ENCODE peak calls at places on chromosomes 2 and 18, in six cellular contexts. N, B, V, T, S and O are unnamed samples.
A peak's percentile ranks its signal among the peaks of the same experiment; 100 is the strongest.

GRCh38 chr18:62505669-62506494 is 16.9 kb upstream of the ZCCHC2 start:
- DNase-seq in S (no peak), T (no peak), N (peak; percentile 33), V (no peak), B (no peak), O (no peak)

GRCh38 chr18:10315542-10315941 is 138.9 kb upstream of the APCDD1 start:
- DNase-seq in S (no peak), N (no peak), T (no peak), B (no peak), V (no peak), O (no peak)

GRCh38 chr18:62018034-62018760 is 125.4 kb upstream of the RNF152 start:
- DNase-seq in T (peak; percentile 97), B (peak; percentile 95), V (no peak), N (no peak), S (no peak), O (no peak)

GRCh38 chr2:95060446-95061118 is 35.1 kb downstream of the MAL start:
- DNase-seq in B (no peak), T (no peak), S (no peak), V (no peak), N (no peak), O (no peak)

GRCh38 chr2:40458271-40458794 is 6.4 kb upstream of the SLC8A1 start:
- DNase-seq in S (no peak), T (no peak), B (no peak), V (no peak), N (no peak), O (no peak)

GRCh38 chr2:97748397-97748796 is 35.0 kb downstream of the ZAP70 start:
- DNase-seq in T (peak; percentile 32), S (no peak), N (peak; percentile 63), B (no peak), V (peak; percentile 51), O (no peak)

GRCh38 chr18:76978616-76979015 is 154.0 kb downstream of the MBP start:
- DNase-seq in B (no peak), N (no peak), S (no peak), V (no peak), T (no peak), O (no peak)

GRCh38 chr18:48565105-48565504 is 26.3 kb downstream of the CTIF start:
- DNase-seq in V (no peak), N (no peak), T (no peak), S (no peak), B (no peak), O (no peak)

GRCh38 chr2:240467149-240467642 is 31.7 kb downstream of the GPC1 start:
- DNase-seq in V (no peak), S (no peak), B (no peak), N (no peak), T (no peak), O (no peak)

GRCh38 chr2:181393472-181393871 is 63.7 kb upstream of the ITGA4 start:
- DNase-seq in T (peak; percentile 52), S (no peak), B (peak; percentile 71), V (peak; percentile 18), N (peak; percentile 5), O (no peak)

GRCh38 chr2:39128919-39129391 is 8.1 kb upstream of the SOS1 start:
- DNase-seq in N (peak; percentile 79), S (no peak), V (no peak), B (no peak), T (peak; percentile 33), O (no peak)

GRCh38 chr2:137659616-137660015 is 304.7 kb upstream of the HNMT start:
- DNase-seq in V (peak; percentile 1), B (no peak), T (no peak), S (peak; percentile 0), N (no peak), O (no peak)

GRCh38 chr2:18456026-18456425 is 104.4 kb downstream of the RDH14 start:
- DNase-seq in V (no peak), N (no peak), S (no peak), B (no peak), T (no peak), O (no peak)

GRCh38 chr2:95032341-95032740 is 6.8 kb downstream of the MAL start:
- DNase-seq in B (no peak), T (no peak), S (no peak), N (no peak), V (no peak), O (no peak)

GRCh38 chr2:29050591-29050990 is 23.7 kb downstream of the PCARE start:
- DNase-seq in N (no peak), T (no peak), V (no peak), B (no peak), S (no peak), O (no peak)

GRCh38 chr2:180307096-180307495 is 300.0 kb upstream of the CWC22 start:
- DNase-seq in V (no peak), S (no peak), T (no peak), B (no peak), N (no peak), O (no peak)

GRCh38 chr18:9719421-9719981 is 11.4 kb downstream of the RAB31 start:
- DNase-seq in V (peak; percentile 79), S (no peak), N (no peak), B (peak; percentile 85), T (peak; percentile 81), O (peak; percentile 82)

GRCh38 chr18:13337369-13337768 is 118.8 kb downstream of the LDLRAD4 start:
- DNase-seq in N (no peak), V (no peak), T (no peak), B (no peak), S (no peak), O (no peak)

GRCh38 chr18:38545071-38545470 is 979.5 kb upstream of the CELF4 start:
- DNase-seq in V (peak; percentile 2), T (peak; percentile 1), N (no peak), S (peak; percentile 19), B (no peak), O (no peak)

GRCh38 chr18:58635891-58636290 is 7.0 kb upstream of the ALPK2 start:
- DNase-seq in N (no peak), S (peak; percentile 63), B (peak; percentile 80), T (peak; percentile 70), V (peak; percentile 49), O (no peak)

GRCh38 chr2:29632018-29632417 is 289.4 kb downstream of the ALK start:
- DNase-seq in B (peak; percentile 75), V (no peak), S (no peak), T (no peak), N (no peak), O (no peak)

DNA sequence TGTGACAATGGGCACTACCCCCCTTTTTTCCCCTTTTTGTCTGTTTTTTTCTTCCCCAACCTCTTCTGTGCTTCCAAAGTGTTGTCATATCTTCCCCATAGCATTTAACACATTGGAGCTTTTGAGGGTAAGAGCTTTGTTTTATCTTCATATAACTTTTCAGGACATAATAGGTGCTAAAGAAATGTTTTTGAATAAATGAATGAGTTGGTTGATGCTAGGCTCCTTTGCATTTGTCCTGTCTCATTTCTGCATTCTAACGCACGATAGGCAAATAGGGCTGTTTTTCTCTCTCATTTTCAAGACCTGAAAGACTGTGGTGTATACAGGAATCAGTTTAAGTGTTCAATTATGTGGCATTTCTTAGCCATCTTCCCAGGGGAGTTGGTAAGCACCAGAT is 832 bp upstream of the COPS7B start:
- DNase-seq in B (no peak), T (no peak), N (no peak), V (no peak), S (no peak), O (no peak)
- H3K4me1 ChIP-seq in B (peaks cover 6% of the 10 kb centered on the region), T (peaks cover 11% of the 10 kb centered on the region), N (peaks cover 37% of the 10 kb centered on the region), V (peaks cover 21% of the 10 kb centered on the region), S (peaks cover 20% of the 10 kb centered on the region), O (peaks cover 10% of the 10 kb centered on the region)

GRCh38 chr2:186664644-186665043 is 29.2 kb upstream of the FAM171B start:
- DNase-seq in B (no peak), V (no peak), S (no peak), T (no peak), N (no peak), O (no peak)
- H3K27ac ChIP-seq in B (no peak overlapping the region), V (no peak overlapping the region), S (no peak overlapping the region), T (peak overlapping the region; percentile 72), N (no peak overlapping the region), O (no peak overlapping the region)

DNA sequence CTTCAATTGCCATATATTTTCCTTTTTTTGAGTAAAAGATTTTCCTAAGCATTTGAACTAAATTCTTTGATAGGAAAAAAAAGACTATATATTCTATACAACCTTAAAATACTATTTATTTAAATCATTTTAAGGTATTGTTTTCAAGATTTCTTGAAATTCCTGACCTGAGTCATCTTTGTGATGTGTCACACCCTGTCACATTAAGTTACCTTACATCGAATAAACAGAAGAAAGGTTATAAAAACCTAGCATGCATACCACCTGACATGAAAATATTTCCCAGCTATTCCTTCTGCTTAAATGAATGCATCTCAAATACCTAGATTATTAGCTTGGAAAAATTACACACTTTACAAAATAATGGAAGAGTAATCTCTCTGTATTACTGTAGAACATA is 175.7 kb downstream of the OTX1 start:
- DNase-seq in S (no peak), V (no peak), T (no peak), B (no peak), N (no peak), O (no peak)
- H3K4me3 ChIP-seq in S (no peak overlapping the region), V (no peak overlapping the region), T (no peak overlapping the region), B (no peak overlapping the region), N (no peak overlapping the region), O (no peak overlapping the region)

GRCh38 chr2:112109278-112109677 is 28.9 kb upstream of the FBLN7 start:
- DNase-seq in T (no peak), B (no peak), S (no peak), V (no peak), N (no peak), O (no peak)

GRCh38 chr2:112110966-112111365 is 27.2 kb upstream of the FBLN7 start:
- DNase-seq in V (no peak), S (no peak), B (no peak), N (no peak), T (no peak), O (no peak)

GRCh38 chr2:112108238-112108832 is 29.9 kb upstream of the FBLN7 start:
- DNase-seq in V (no peak), S (no peak), N (no peak), T (peak; percentile 51), B (no peak), O (no peak)
- H3K4me1 ChIP-seq in V (no peaks in the 10 kb centered on the region), S (no peaks in the 10 kb centered on the region), N (no peaks in the 10 kb centered on the region), T (no peaks in the 10 kb centered on the region), B (peaks cover 2% of the 10 kb centered on the region), O (no peaks in the 10 kb centered on the region)

DNA sequence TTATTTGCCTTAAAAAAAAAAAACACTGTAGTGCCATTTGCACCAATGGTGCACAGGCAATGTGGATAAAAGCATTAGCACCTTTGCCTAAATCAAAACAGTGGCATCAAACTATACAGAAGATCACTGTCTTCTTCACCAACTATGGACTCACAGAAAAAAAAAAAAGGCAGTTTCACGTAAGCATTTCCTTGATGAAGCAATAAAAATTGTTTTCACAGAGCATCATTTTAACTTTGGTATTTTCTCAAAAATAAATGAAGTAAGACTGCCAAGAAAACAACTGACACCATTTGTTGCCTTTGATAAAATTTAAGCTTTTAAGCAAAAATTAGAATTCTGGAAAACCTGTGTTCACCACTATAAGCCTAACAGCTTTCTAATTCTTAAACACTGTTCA is 21.2 kb downstream of the METTL8 start:
- DNase-seq in B (no peak), S (no peak), N (no peak), V (no peak), T (peak; percentile 41), O (no peak)
- H3K27ac ChIP-seq in B (no peak overlapping the region), S (no peak overlapping the region), N (no peak overlapping the region), V (no peak overlapping the region), T (no peak overlapping the region), O (no peak overlapping the region)